ENCODE peak calls at places on chromosomes 3 and 15, in five cellular contexts. O is head of caudate nucleus, F is substantia nigra, C is left ventricle myocardium inferior, J is astrocyte of the spinal cord. B is an unnamed sample.
A peak's percentile ranks its signal among the peaks of the same experiment; 100 is the strongest.

GRCh38 chr15:84980196-84981053 is 1.2 kb upstream of the PDE8A start:
- DNase-seq in O (peak; percentile 95), F (peak; percentile 80), C (peak; percentile 87), J (peak; percentile 92), B (peak; percentile 89)

GRCh38 chr3:53473422-53473821 is 21.0 kb upstream of the CACNA1D start:
- DNase-seq in O (no peak), F (no peak), C (no peak), J (no peak), B (no peak)

GRCh38 chr3:61452536-61452991 is 108.8 kb upstream of the PTPRG start:
- DNase-seq in O (no peak), F (no peak), C (no peak), J (no peak), B (no peak)

GRCh38 chr3:193214445-193214844 is 26.6 kb upstream of the PLAAT1 start:
- DNase-seq in O (no peak), F (no peak), C (no peak), J (no peak), B (no peak)

GRCh38 chr3:144036498-144036897 is 64.9 kb downstream of the DIPK2A start:
- DNase-seq in O (no peak), F (no peak), C (no peak), J (no peak), B (no peak)

GRCh38 chr3:72724070-72724469 is 124.2 kb downstream of the SHQ1 start:
- DNase-seq in O (no peak), F (no peak), C (no peak), J (no peak), B (no peak)

GRCh38 chr3:117719316-117719926 is 1009.8 kb downstream of the TUSC7 start:
- DNase-seq in O (peak; percentile 48), F (no peak), C (no peak), J (peak; percentile 46), B (no peak)

GRCh38 chr3:24259901-24260512 is 234.6 kb downstream of the THRB start:
- DNase-seq in O (no peak), F (no peak), C (no peak), J (no peak), B (peak; percentile 37)

GRCh38 chr3:72010044-72010443 is 225.1 kb upstream of the PROK2 start:
- DNase-seq in O (peak; percentile 84), F (no peak), C (no peak), J (no peak), B (no peak)

GRCh38 chr3:160376681-160377080 is 22.3 kb downstream of the IFT80 start:
- DNase-seq in O (no peak), F (no peak), C (no peak), J (no peak), B (no peak)

GRCh38 chr3:115975796-115976195 is 352.5 kb downstream of the GAP43 start:
- DNase-seq in O (no peak), F (no peak), C (no peak), J (no peak), B (no peak)

GRCh38 chr15:42494998-42495360 is 455 bp upstream of the SNAP23 start:
- DNase-seq in O (peak; percentile 89), F (peak; percentile 11), C (no peak), J (no peak), B (peak; percentile 59)

GRCh38 chr3:127707777-127708438 is 35.2 kb downstream of the ABTB1 start:
- DNase-seq in O (peak; percentile 56), F (no peak), C (no peak), J (peak; percentile 65), B (no peak)

GRCh38 chr3:60010778-60011177 is 961.0 kb upstream of the CFAP20DC start:
- DNase-seq in O (peak; percentile 41), F (no peak), C (no peak), J (no peak), B (no peak)

GRCh38 chr3:49339593-49339946 is 283 bp downstream of the USP4 start:
- DNase-seq in O (no peak), F (no peak), C (peak; percentile 36), J (no peak), B (peak; percentile 44)

B was measured in left cardiac atrium.